ENCODE peak calls at places on chromosomes 7 and 10, in six cellular contexts. One of them, this sample, is unnamed.

GRCh38 chr10:76017026-76017732 is 585.8 kb downstream of the LRMDA start:
- DNase-seq in Calu3: no peak
- DNase-seq in dermis microvascular lymphatic vessel endothelial cell: no peak
- DNase-seq in activated T-helper 1 cell treated with anti-CD3 and anti-CD28 coated beads, Interleukin-12 subunit alpha, Interleukin-12 subunit beta, Interleukin-2, Interleukin-4 antibody, amounts not matched to agents 30 ng/mL and 10 ng/mL and 1 ng/mL, durations not matched to agents 14 hours and 24 hours and 36 hours: no peak
- DNase-seq in substantia nigra: no peak
- DNase-seq in GM23248: peak; percentile 17
- DNase-seq in this sample: no peak

GRCh38 chr7:114922652-114923402 is 933 bp downstream of the MDFIC start:
- DNase-seq in Calu3: peak; percentile 24
- DNase-seq in dermis microvascular lymphatic vessel endothelial cell: peak; percentile 77
- DNase-seq in activated T-helper 1 cell treated with anti-CD3 and anti-CD28 coated beads, Interleukin-12 subunit alpha, Interleukin-12 subunit beta, Interleukin-2, Interleukin-4 antibody, amounts not matched to agents 30 ng/mL and 10 ng/mL and 1 ng/mL, durations not matched to agents 14 hours and 24 hours and 36 hours: peak; percentile 50
- DNase-seq in substantia nigra: no peak
- DNase-seq in GM23248: peak; percentile 81
- DNase-seq in this sample: peak; percentile 69

GRCh38 chr10:1155791-1156615 is 99.8 kb downstream of the WDR37 start:
- DNase-seq in Calu3: no peak
- DNase-seq in dermis microvascular lymphatic vessel endothelial cell: no peak
- DNase-seq in activated T-helper 1 cell treated with anti-CD3 and anti-CD28 coated beads, Interleukin-12 subunit alpha, Interleukin-12 subunit beta, Interleukin-2, Interleukin-4 antibody, amounts not matched to agents 30 ng/mL and 10 ng/mL and 1 ng/mL, durations not matched to agents 14 hours and 24 hours and 36 hours: no peak
- DNase-seq in substantia nigra: no peak
- DNase-seq in GM23248: no peak
- DNase-seq in this sample: no peak

GRCh38 chr10:113111900-113112853 is 162.1 kb downstream of the TCF7L2 start:
- DNase-seq in Calu3: no peak
- DNase-seq in dermis microvascular lymphatic vessel endothelial cell: no peak
- DNase-seq in activated T-helper 1 cell treated with anti-CD3 and anti-CD28 coated beads, Interleukin-12 subunit alpha, Interleukin-12 subunit beta, Interleukin-2, Interleukin-4 antibody, amounts not matched to agents 30 ng/mL and 10 ng/mL and 1 ng/mL, durations not matched to agents 14 hours and 24 hours and 36 hours: no peak
- DNase-seq in substantia nigra: no peak
- DNase-seq in GM23248: peak; percentile 90
- DNase-seq in this sample: peak; percentile 95

GRCh38 chr10:95445837-95446347 is 115.3 kb downstream of the SORBS1 start:
- DNase-seq in Calu3: peak; percentile 49
- DNase-seq in dermis microvascular lymphatic vessel endothelial cell: peak; percentile 76
- DNase-seq in activated T-helper 1 cell treated with anti-CD3 and anti-CD28 coated beads, Interleukin-12 subunit alpha, Interleukin-12 subunit beta, Interleukin-2, Interleukin-4 antibody, amounts not matched to agents 30 ng/mL and 10 ng/mL and 1 ng/mL, durations not matched to agents 14 hours and 24 hours and 36 hours: peak; percentile 4
- DNase-seq in substantia nigra: no peak
- DNase-seq in GM23248: peak; percentile 86
- DNase-seq in this sample: peak; percentile 84

GRCh38 chr7:92767427-92767826 is 68.9 kb downstream of the CDK6 start:
- DNase-seq in Calu3: no peak
- DNase-seq in dermis microvascular lymphatic vessel endothelial cell: no peak
- DNase-seq in activated T-helper 1 cell treated with anti-CD3 and anti-CD28 coated beads, Interleukin-12 subunit alpha, Interleukin-12 subunit beta, Interleukin-2, Interleukin-4 antibody, amounts not matched to agents 30 ng/mL and 10 ng/mL and 1 ng/mL, durations not matched to agents 14 hours and 24 hours and 36 hours: no peak
- DNase-seq in substantia nigra: no peak
- DNase-seq in GM23248: peak; percentile 64
- DNase-seq in this sample: peak; percentile 32

GRCh38 chr7:84200859-84201258 is 6.3 kb upstream of the SEMA3A start:
- DNase-seq in Calu3: no peak
- DNase-seq in dermis microvascular lymphatic vessel endothelial cell: no peak
- DNase-seq in activated T-helper 1 cell treated with anti-CD3 and anti-CD28 coated beads, Interleukin-12 subunit alpha, Interleukin-12 subunit beta, Interleukin-2, Interleukin-4 antibody, amounts not matched to agents 30 ng/mL and 10 ng/mL and 1 ng/mL, durations not matched to agents 14 hours and 24 hours and 36 hours: no peak
- DNase-seq in substantia nigra: no peak
- DNase-seq in GM23248: peak; percentile 28
- DNase-seq in this sample: no peak

GRCh38 chr10:6140141-6140841 is 51.5 kb downstream of the RBM17 start:
- DNase-seq in Calu3: peak; percentile 50
- DNase-seq in dermis microvascular lymphatic vessel endothelial cell: peak; percentile 35
- DNase-seq in activated T-helper 1 cell treated with anti-CD3 and anti-CD28 coated beads, Interleukin-12 subunit alpha, Interleukin-12 subunit beta, Interleukin-2, Interleukin-4 antibody, amounts not matched to agents 30 ng/mL and 10 ng/mL and 1 ng/mL, durations not matched to agents 14 hours and 24 hours and 36 hours: peak; percentile 46
- DNase-seq in substantia nigra: no peak
- DNase-seq in GM23248: no peak
- DNase-seq in this sample: no peak

GRCh38 chr7:71801996-71802395 is 610.1 kb downstream of the CALN1 start:
- DNase-seq in Calu3: no peak
- DNase-seq in dermis microvascular lymphatic vessel endothelial cell: no peak
- DNase-seq in activated T-helper 1 cell treated with anti-CD3 and anti-CD28 coated beads, Interleukin-12 subunit alpha, Interleukin-12 subunit beta, Interleukin-2, Interleukin-4 antibody, amounts not matched to agents 30 ng/mL and 10 ng/mL and 1 ng/mL, durations not matched to agents 14 hours and 24 hours and 36 hours: no peak
- DNase-seq in substantia nigra: no peak
- DNase-seq in GM23248: no peak
- DNase-seq in this sample: no peak

GRCh38 chr10:72567884-72568283 is 58.0 kb downstream of the MICU1 start:
- DNase-seq in Calu3: peak; percentile 25
- DNase-seq in dermis microvascular lymphatic vessel endothelial cell: no peak
- DNase-seq in activated T-helper 1 cell treated with anti-CD3 and anti-CD28 coated beads, Interleukin-12 subunit alpha, Interleukin-12 subunit beta, Interleukin-2, Interleukin-4 antibody, amounts not matched to agents 30 ng/mL and 10 ng/mL and 1 ng/mL, durations not matched to agents 14 hours and 24 hours and 36 hours: no peak
- DNase-seq in substantia nigra: no peak
- DNase-seq in GM23248: peak; percentile 14
- DNase-seq in this sample: no peak

GRCh38 chr10:70357447-70358035 is 24.9 kb downstream of the LRRC20 start:
- DNase-seq in Calu3: no peak
- DNase-seq in dermis microvascular lymphatic vessel endothelial cell: peak; percentile 16
- DNase-seq in activated T-helper 1 cell treated with anti-CD3 and anti-CD28 coated beads, Interleukin-12 subunit alpha, Interleukin-12 subunit beta, Interleukin-2, Interleukin-4 antibody, amounts not matched to agents 30 ng/mL and 10 ng/mL and 1 ng/mL, durations not matched to agents 14 hours and 24 hours and 36 hours: no peak
- DNase-seq in substantia nigra: no peak
- DNase-seq in GM23248: peak; percentile 53
- DNase-seq in this sample: peak; percentile 12

GRCh38 chr7:157785486-157786186 is 448.8 kb downstream of the DNAJB6 start:
- DNase-seq in Calu3: no peak
- DNase-seq in dermis microvascular lymphatic vessel endothelial cell: no peak
- DNase-seq in activated T-helper 1 cell treated with anti-CD3 and anti-CD28 coated beads, Interleukin-12 subunit alpha, Interleukin-12 subunit beta, Interleukin-2, Interleukin-4 antibody, amounts not matched to agents 30 ng/mL and 10 ng/mL and 1 ng/mL, durations not matched to agents 14 hours and 24 hours and 36 hours: no peak
- DNase-seq in substantia nigra: no peak
- DNase-seq in GM23248: no peak
- DNase-seq in this sample: no peak

GRCh38 chr7:68613405-68613804 is 984.9 kb upstream of the AUTS2 start:
- DNase-seq in Calu3: no peak
- DNase-seq in dermis microvascular lymphatic vessel endothelial cell: no peak
- DNase-seq in activated T-helper 1 cell treated with anti-CD3 and anti-CD28 coated beads, Interleukin-12 subunit alpha, Interleukin-12 subunit beta, Interleukin-2, Interleukin-4 antibody, amounts not matched to agents 30 ng/mL and 10 ng/mL and 1 ng/mL, durations not matched to agents 14 hours and 24 hours and 36 hours: no peak
- DNase-seq in substantia nigra: no peak
- DNase-seq in GM23248: no peak
- DNase-seq in this sample: no peak

GRCh38 chr10:77784856-77785255 is 141.7 kb downstream of the DLG5 start:
- DNase-seq in Calu3: no peak
- DNase-seq in dermis microvascular lymphatic vessel endothelial cell: peak; percentile 39
- DNase-seq in activated T-helper 1 cell treated with anti-CD3 and anti-CD28 coated beads, Interleukin-12 subunit alpha, Interleukin-12 subunit beta, Interleukin-2, Interleukin-4 antibody, amounts not matched to agents 30 ng/mL and 10 ng/mL and 1 ng/mL, durations not matched to agents 14 hours and 24 hours and 36 hours: no peak
- DNase-seq in substantia nigra: no peak
- DNase-seq in GM23248: peak; percentile 87
- DNase-seq in this sample: peak; percentile 83

GRCh38 chr10:98391065-98391464 is 23.9 kb downstream of the PYROXD2 start:
- DNase-seq in Calu3: no peak
- DNase-seq in dermis microvascular lymphatic vessel endothelial cell: no peak
- DNase-seq in activated T-helper 1 cell treated with anti-CD3 and anti-CD28 coated beads, Interleukin-12 subunit alpha, Interleukin-12 subunit beta, Interleukin-2, Interleukin-4 antibody, amounts not matched to agents 30 ng/mL and 10 ng/mL and 1 ng/mL, durations not matched to agents 14 hours and 24 hours and 36 hours: no peak
- DNase-seq in substantia nigra: no peak
- DNase-seq in GM23248: no peak
- DNase-seq in this sample: no peak

GRCh38 chr7:56051053-56051338 is 248 bp downstream of the PSPH start:
- DNase-seq in Calu3: no peak
- DNase-seq in dermis microvascular lymphatic vessel endothelial cell: no peak
- DNase-seq in activated T-helper 1 cell treated with anti-CD3 and anti-CD28 coated beads, Interleukin-12 subunit alpha, Interleukin-12 subunit beta, Interleukin-2, Interleukin-4 antibody, amounts not matched to agents 30 ng/mL and 10 ng/mL and 1 ng/mL, durations not matched to agents 14 hours and 24 hours and 36 hours: no peak
- DNase-seq in substantia nigra: no peak
- DNase-seq in GM23248: no peak
- DNase-seq in this sample: no peak

GRCh38 chr10:129831150-129831549 is 132.9 kb downstream of the EBF3 start:
- DNase-seq in Calu3: no peak
- DNase-seq in dermis microvascular lymphatic vessel endothelial cell: no peak
- DNase-seq in activated T-helper 1 cell treated with anti-CD3 and anti-CD28 coated beads, Interleukin-12 subunit alpha, Interleukin-12 subunit beta, Interleukin-2, Interleukin-4 antibody, amounts not matched to agents 30 ng/mL and 10 ng/mL and 1 ng/mL, durations not matched to agents 14 hours and 24 hours and 36 hours: no peak
- DNase-seq in substantia nigra: no peak
- DNase-seq in GM23248: no peak
- DNase-seq in this sample: no peak

GRCh38 chr10:60734226-60734625 is 44.1 kb upstream of the CDK1 start:
- DNase-seq in Calu3: no peak
- DNase-seq in dermis microvascular lymphatic vessel endothelial cell: no peak
- DNase-seq in activated T-helper 1 cell treated with anti-CD3 and anti-CD28 coated beads, Interleukin-12 subunit alpha, Interleukin-12 subunit beta, Interleukin-2, Interleukin-4 antibody, amounts not matched to agents 30 ng/mL and 10 ng/mL and 1 ng/mL, durations not matched to agents 14 hours and 24 hours and 36 hours: no peak
- DNase-seq in substantia nigra: no peak
- DNase-seq in GM23248: no peak
- DNase-seq in this sample: no peak

GRCh38 chr7:23287612-23288011 is 11.5 kb upstream of the MALSU1 start:
- DNase-seq in Calu3: no peak
- DNase-seq in dermis microvascular lymphatic vessel endothelial cell: no peak
- DNase-seq in activated T-helper 1 cell treated with anti-CD3 and anti-CD28 coated beads, Interleukin-12 subunit alpha, Interleukin-12 subunit beta, Interleukin-2, Interleukin-4 antibody, amounts not matched to agents 30 ng/mL and 10 ng/mL and 1 ng/mL, durations not matched to agents 14 hours and 24 hours and 36 hours: no peak
- DNase-seq in substantia nigra: no peak
- DNase-seq in GM23248: no peak
- DNase-seq in this sample: peak; percentile 6

GRCh38 chr7:7861211-7861633 is 107.4 kb upstream of the GLCCI1 start:
- DNase-seq in Calu3: peak; percentile 11
- DNase-seq in dermis microvascular lymphatic vessel endothelial cell: peak; percentile 96
- DNase-seq in activated T-helper 1 cell treated with anti-CD3 and anti-CD28 coated beads, Interleukin-12 subunit alpha, Interleukin-12 subunit beta, Interleukin-2, Interleukin-4 antibody, amounts not matched to agents 30 ng/mL and 10 ng/mL and 1 ng/mL, durations not matched to agents 14 hours and 24 hours and 36 hours: no peak
- DNase-seq in substantia nigra: no peak
- DNase-seq in GM23248: peak; percentile 76
- DNase-seq in this sample: peak; percentile 38

GRCh38 chr10:44725404-44725803 is 185.7 kb upstream of the TMEM72 start:
- DNase-seq in Calu3: no peak
- DNase-seq in dermis microvascular lymphatic vessel endothelial cell: no peak
- DNase-seq in activated T-helper 1 cell treated with anti-CD3 and anti-CD28 coated beads, Interleukin-12 subunit alpha, Interleukin-12 subunit beta, Interleukin-2, Interleukin-4 antibody, amounts not matched to agents 30 ng/mL and 10 ng/mL and 1 ng/mL, durations not matched to agents 14 hours and 24 hours and 36 hours: no peak
- DNase-seq in substantia nigra: no peak
- DNase-seq in GM23248: peak; percentile 53
- DNase-seq in this sample: peak; percentile 55

GRCh38 chr7:130793855-130794618 is 60.0 kb upstream of the KLF14 start:
- DNase-seq in Calu3: peak; percentile 24
- DNase-seq in dermis microvascular lymphatic vessel endothelial cell: peak; percentile 32
- DNase-seq in activated T-helper 1 cell treated with anti-CD3 and anti-CD28 coated beads, Interleukin-12 subunit alpha, Interleukin-12 subunit beta, Interleukin-2, Interleukin-4 antibody, amounts not matched to agents 30 ng/mL and 10 ng/mL and 1 ng/mL, durations not matched to agents 14 hours and 24 hours and 36 hours: no peak
- DNase-seq in substantia nigra: peak; percentile 0
- DNase-seq in GM23248: peak; percentile 66
- DNase-seq in this sample: peak; percentile 50

GRCh38 chr10:98536551-98536950 is 89.8 kb upstream of the HPS1 start:
- DNase-seq in Calu3: peak; percentile 7
- DNase-seq in dermis microvascular lymphatic vessel endothelial cell: no peak
- DNase-seq in activated T-helper 1 cell treated with anti-CD3 and anti-CD28 coated beads, Interleukin-12 subunit alpha, Interleukin-12 subunit beta, Interleukin-2, Interleukin-4 antibody, amounts not matched to agents 30 ng/mL and 10 ng/mL and 1 ng/mL, durations not matched to agents 14 hours and 24 hours and 36 hours: no peak
- DNase-seq in substantia nigra: no peak
- DNase-seq in GM23248: peak; percentile 84
- DNase-seq in this sample: peak; percentile 76

GRCh38 chr7:43649755-43650274 is 66.9 kb downstream of the STK17A start:
- DNase-seq in Calu3: peak; percentile 39
- DNase-seq in dermis microvascular lymphatic vessel endothelial cell: peak; percentile 60
- DNase-seq in activated T-helper 1 cell treated with anti-CD3 and anti-CD28 coated beads, Interleukin-12 subunit alpha, Interleukin-12 subunit beta, Interleukin-2, Interleukin-4 antibody, amounts not matched to agents 30 ng/mL and 10 ng/mL and 1 ng/mL, durations not matched to agents 14 hours and 24 hours and 36 hours: peak; percentile 74
- DNase-seq in substantia nigra: no peak
- DNase-seq in GM23248: no peak
- DNase-seq in this sample: no peak

GRCh38 chr10:22346087-22346661 is 878 bp downstream of the SPAG6 start:
- DNase-seq in Calu3: no peak
- DNase-seq in dermis microvascular lymphatic vessel endothelial cell: no peak
- DNase-seq in activated T-helper 1 cell treated with anti-CD3 and anti-CD28 coated beads, Interleukin-12 subunit alpha, Interleukin-12 subunit beta, Interleukin-2, Interleukin-4 antibody, amounts not matched to agents 30 ng/mL and 10 ng/mL and 1 ng/mL, durations not matched to agents 14 hours and 24 hours and 36 hours: no peak
- DNase-seq in substantia nigra: no peak
- DNase-seq in GM23248: no peak
- DNase-seq in this sample: no peak

GRCh38 chr10:31004611-31005193 is 27.0 kb downstream of the ZNF438 start:
- DNase-seq in Calu3: no peak
- DNase-seq in dermis microvascular lymphatic vessel endothelial cell: peak; percentile 93
- DNase-seq in activated T-helper 1 cell treated with anti-CD3 and anti-CD28 coated beads, Interleukin-12 subunit alpha, Interleukin-12 subunit beta, Interleukin-2, Interleukin-4 antibody, amounts not matched to agents 30 ng/mL and 10 ng/mL and 1 ng/mL, durations not matched to agents 14 hours and 24 hours and 36 hours: no peak
- DNase-seq in substantia nigra: no peak
- DNase-seq in GM23248: peak; percentile 89
- DNase-seq in this sample: peak; percentile 69

GRCh38 chr7:100396421-100396982 is 23.2 kb downstream of the PILRA start:
- DNase-seq in Calu3: no peak
- DNase-seq in dermis microvascular lymphatic vessel endothelial cell: no peak
- DNase-seq in activated T-helper 1 cell treated with anti-CD3 and anti-CD28 coated beads, Interleukin-12 subunit alpha, Interleukin-12 subunit beta, Interleukin-2, Interleukin-4 antibody, amounts not matched to agents 30 ng/mL and 10 ng/mL and 1 ng/mL, durations not matched to agents 14 hours and 24 hours and 36 hours: peak; percentile 53
- DNase-seq in substantia nigra: no peak
- DNase-seq in GM23248: no peak
- DNase-seq in this sample: no peak

GRCh38 chr10:21355591-21356011 is 169.9 kb downstream of the SKIDA1 start:
- DNase-seq in Calu3: no peak
- DNase-seq in dermis microvascular lymphatic vessel endothelial cell: no peak
- DNase-seq in activated T-helper 1 cell treated with anti-CD3 and anti-CD28 coated beads, Interleukin-12 subunit alpha, Interleukin-12 subunit beta, Interleukin-2, Interleukin-4 antibody, amounts not matched to agents 30 ng/mL and 10 ng/mL and 1 ng/mL, durations not matched to agents 14 hours and 24 hours and 36 hours: no peak
- DNase-seq in substantia nigra: no peak
- DNase-seq in GM23248: peak; percentile 39
- DNase-seq in this sample: no peak

GRCh38 chr7:90485734-90486316 is 16.4 kb downstream of the PTTG1IP2 start:
- DNase-seq in Calu3: no peak
- DNase-seq in dermis microvascular lymphatic vessel endothelial cell: no peak
- DNase-seq in activated T-helper 1 cell treated with anti-CD3 and anti-CD28 coated beads, Interleukin-12 subunit alpha, Interleukin-12 subunit beta, Interleukin-2, Interleukin-4 antibody, amounts not matched to agents 30 ng/mL and 10 ng/mL and 1 ng/mL, durations not matched to agents 14 hours and 24 hours and 36 hours: no peak
- DNase-seq in substantia nigra: no peak
- DNase-seq in GM23248: no peak
- DNase-seq in this sample: no peak

This sample was measured in AG10803.